ENCODE peak calls at places on chromosomes 4 and X, in five cellular contexts. K is adrenal gland, P is PC-3, N is heart right ventricle, H is GM23248. I is an unnamed sample.

GRCh38 chr4:153039542-153040185 is 103.5 kb downstream of the FHDC1 start:
- DNase-seq in K (no peak), H (no peak), P (no peak), N (no peak), I (no peak)

GRCh38 chr4:38856524-38857337 is at the start of gene TLR6:
- DNase-seq in P (peak), H (peak), N (peak), K (peak), I (peak)

GRCh38 chr4:43458293-43458692 is 565.8 kb downstream of the GRXCR1 start:
- DNase-seq in K (no peak), N (no peak), H (no peak), P (no peak), I (no peak)

GRCh38 chrX:25156323-25156722 is 140.6 kb upstream of the ARX start:
- DNase-seq in N (no peak), P (peak), K (no peak), H (no peak), I (no peak)

GRCh38 chr4:60683357-60683756 is 516.8 kb upstream of the ADGRL3 start:
- DNase-seq in K (no peak), N (no peak), P (peak), H (peak), I (no peak)

GRCh38 chr4:55398966-55399365 is 3.2 kb downstream of the TMEM165 start:
- DNase-seq in P (no peak), H (peak), N (no peak), K (no peak), I (no peak)

GRCh38 chr4:54390670-54391069 is 161.6 kb downstream of the PDGFRA start:
- DNase-seq in N (no peak), H (no peak), P (no peak), K (no peak), I (no peak)

GRCh38 chrX:140505421-140506337 is 810 bp upstream of the SOX3 start:
- DNase-seq in H (no peak), K (no peak), P (no peak), N (no peak), I (no peak)

GRCh38 chr4:123976285-123976684 is 579.7 kb downstream of the SPRY1 start:
- DNase-seq in K (peak), N (no peak), P (no peak), H (no peak), I (no peak)

GRCh38 chr4:183163135-183163534 is 64.1 kb downstream of the WWC2 start:
- DNase-seq in H (no peak), K (no peak), N (no peak), P (no peak), I (no peak)

GRCh38 chrX:21132686-21133393 is 241.4 kb upstream of the CNKSR2 start:
- DNase-seq in H (no peak), N (no peak), K (no peak), P (no peak), I (no peak)

GRCh38 chr4:153114771-153115321 is 89.4 kb upstream of the TRIM2 start:
- DNase-seq in P (peak), K (no peak), N (no peak), H (peak), I (no peak)

GRCh38 chr4:40969499-40969898 is 219.7 kb downstream of the NSUN7 start:
- DNase-seq in H (no peak), N (no peak), K (no peak), P (no peak), I (no peak)

GRCh38 chrX:10628906-10629305 is 8.5 kb upstream of the MID1 start:
- DNase-seq in H (no peak), K (no peak), N (no peak), P (peak), I (no peak)

GRCh38 chr4:185713272-185713671 is 98.7 kb downstream of the SORBS2 start:
- DNase-seq in K (no peak), P (no peak), N (no peak), H (no peak), I (no peak)

GRCh38 chr4:26737385-26737784 is 123.3 kb upstream of the STIM2 start:
- DNase-seq in K (no peak), H (no peak), N (no peak), P (no peak), I (no peak)

GRCh38 chr4:6352031-6352763 is 82.5 kb downstream of the WFS1 start:
- DNase-seq in K (no peak), N (no peak), P (no peak), H (no peak), I (no peak)

GRCh38 chrX:102950908-102951866 is 14.1 kb downstream of the RAB40AL start:
- DNase-seq in N (peak), K (peak), H (peak), P (peak), I (peak)

GRCh38 chr4:133694416-133694815 is 507.2 kb downstream of the PABPC4L start:
- DNase-seq in N (no peak), P (no peak), H (no peak), K (no peak), I (no peak)

GRCh38 chrX:150348365-150348764 is 14.8 kb upstream of the MAMLD1 start:
- DNase-seq in H (peak), P (peak), N (no peak), K (no peak), I (no peak)

GRCh38 chrX:74450803-74451449 is 29.6 kb downstream of the SLC16A2 start:
- DNase-seq in K (peak), H (peak), N (no peak), P (peak), I (no peak)

GRCh38 chr4:19403786-19404185 is 847.9 kb upstream of the SLIT2 start:
- DNase-seq in H (no peak), P (no peak), K (no peak), N (no peak), I (no peak)

GRCh38 chr4:81625422-81626417 is 154.0 kb upstream of the RASGEF1B start:
- DNase-seq in P (no peak), H (no peak), N (no peak), K (no peak), I (no peak)

GRCh38 chrX:148872153-148872540 is 371.7 kb downstream of the AFF2 start:
- DNase-seq in K (no peak), N (no peak), P (no peak), H (peak), I (no peak)

GRCh38 chr4:161252520-161253141 is 911.2 kb downstream of the FSTL5 start:
- DNase-seq in H (peak), N (no peak), P (peak), K (no peak), I (no peak)

GRCh38 chr4:40193018-40193571 is 3.7 kb upstream of the RHOH start:
- DNase-seq in P (no peak), N (no peak), K (no peak), H (no peak), I (peak)

GRCh38 chr4:77931452-77932135 is 69.0 kb downstream of the MRPL1 start:
- DNase-seq in N (no peak), P (peak), K (no peak), H (peak), I (no peak)

GRCh38 chr4:29278580-29278979 is 1441.6 kb upstream of the PCDH7 start:
- DNase-seq in H (peak), K (no peak), N (no peak), P (peak), I (no peak)

GRCh38 chr4:183503497-183504063 is 1.3 kb upstream of the ING2 start:
- DNase-seq in N (no peak), P (peak), H (no peak), K (no peak), I (no peak)

GRCh38 chr4:22385615-22386014 is 130.3 kb downstream of the ADGRA3 start:
- DNase-seq in H (peak), K (no peak), P (peak), N (no peak), I (no peak)

GRCh38 chr4:27916432-27917184 is 1056.0 kb downstream of the STIM2 start:
- DNase-seq in N (no peak), P (no peak), H (no peak), K (no peak), I (no peak)

GRCh38 chrX:33336783-33337182 is 125.4 kb upstream of the DMD start:
- DNase-seq in N (peak), K (peak), P (peak), H (peak), I (no peak)

GRCh38 chr4:1277667-1278335 is 11.9 kb upstream of the MAEA start:
- DNase-seq in H (peak), N (no peak), P (no peak), K (no peak), I (no peak)

GRCh38 chrX:840556-840955 is 210.0 kb downstream of the SHOX start:
- DNase-seq in K (no peak), P (no peak), H (no peak), N (no peak), I (no peak)

GRCh38 chr4:126899382-126899801 is 733.4 kb upstream of the INTU start:
- DNase-seq in H (peak), P (peak), K (peak), N (peak), I (no peak)

GRCh38 chr4:6876440-6876839 is 33.2 kb upstream of the TBC1D14 start:
- DNase-seq in K (no peak), N (no peak), P (no peak), H (peak), I (no peak)

GRCh38 chr4:71774136-71774535 is 9.7 kb downstream of the GC start:
- DNase-seq in K (no peak), N (no peak), H (no peak), P (no peak), I (no peak)
- H3K27ac ChIP-seq in K (no peak), N (no peak), H (no peak), P (no peak), I (no peak)

DNA sequence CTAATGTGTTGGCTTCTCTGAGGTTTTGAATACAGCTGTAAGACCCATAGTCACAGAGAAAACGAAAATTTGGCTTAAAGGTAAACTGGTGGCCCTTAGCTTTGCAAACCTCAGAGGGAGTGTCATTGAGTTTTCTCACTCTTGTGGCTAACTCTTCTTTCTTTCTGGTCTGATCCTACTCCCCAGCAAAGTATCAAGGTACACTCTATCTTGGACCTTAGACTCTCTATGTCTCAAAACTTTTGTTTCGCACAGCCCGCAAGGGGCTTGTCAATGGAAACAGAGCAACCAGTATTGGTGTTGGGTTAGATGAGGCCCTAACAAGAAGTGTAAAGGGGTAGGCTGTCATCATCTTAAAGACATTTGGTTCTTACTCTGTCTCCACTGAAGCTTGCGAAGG is 19.8 kb downstream of the APOO start:
- DNase-seq in P (no peak), N (no peak), K (no peak), H (no peak), I (no peak)
- H3K27ac ChIP-seq in P (no peak), N (no peak), K (no peak), H (no peak), I (no peak)

GRCh38 chr4:12674184-12674583 is 810.0 kb downstream of the RAB28 start:
- DNase-seq in P (no peak), H (no peak), K (no peak), N (no peak), I (no peak)

GRCh38 chr4:12679217-12679616 is 804.9 kb downstream of the RAB28 start:
- DNase-seq in N (no peak), P (peak), H (peak), K (no peak), I (no peak)
- H3K27ac ChIP-seq in N (no peak), P (no peak), H (no peak), K (no peak), I (no peak)

GRCh38 chr4:69818060-69818639 is 41.8 kb downstream of the SULT1E1 start:
- DNase-seq in N (no peak), P (no peak), H (no peak), K (no peak), I (no peak)

GRCh38 chr4:69823048-69823447 is 36.9 kb downstream of the SULT1E1 start:
- DNase-seq in P (no peak), K (no peak), H (no peak), N (no peak), I (no peak)

GRCh38 chr4:69828828-69829227 is 31.1 kb downstream of the SULT1E1 start:
- DNase-seq in K (no peak), N (no peak), H (no peak), P (no peak), I (no peak)

GRCh38 chr4:69822198-69822597 is 37.7 kb downstream of the SULT1E1 start:
- DNase-seq in N (no peak), P (no peak), K (no peak), H (no peak), I (no peak)

GRCh38 chr4:69823481-69824186 is 36.3 kb downstream of the SULT1E1 start:
- DNase-seq in P (peak), N (no peak), K (no peak), H (peak), I (peak)
- H3K27ac ChIP-seq in P (peak), N (no peak), K (no peak), H (no peak), I (peak)

GRCh38 chrX:120332394-120332793 is 21.1 kb upstream of the TMEM255A start:
- DNase-seq in H (no peak), P (no peak), N (no peak), K (no peak), I (no peak)
- H3K27ac ChIP-seq in H (no peak), P (no peak), N (no peak), K (no peak), I (no peak)

GRCh38 chr4:113628711-113629110 is 132.8 kb downstream of the CAMK2D start:
- DNase-seq in P (no peak), H (no peak), K (no peak), N (no peak), I (no peak)
- H3K27ac ChIP-seq in P (no peak), H (no peak), K (no peak), N (peak), I (no peak)

DNA sequence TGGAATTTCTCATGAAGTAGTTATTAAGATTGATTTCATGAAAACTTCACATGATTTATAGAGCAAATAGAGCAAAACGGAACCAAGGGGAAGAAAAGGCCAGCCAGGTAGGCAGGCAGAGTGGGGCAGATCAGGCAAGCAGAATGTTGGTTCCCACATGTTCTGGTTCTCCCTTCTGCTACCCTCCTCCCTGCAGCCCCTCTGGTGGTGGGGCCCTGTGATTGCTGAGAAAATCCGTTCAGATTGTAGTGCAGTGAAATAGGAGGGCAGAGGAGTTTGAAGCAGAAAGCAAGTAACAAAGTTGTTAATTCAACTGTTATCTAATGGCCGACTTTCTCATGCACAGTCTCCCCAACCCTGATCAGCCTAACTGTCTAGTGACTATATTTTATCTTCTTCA is 185.3 kb downstream of the MID1IP1 start:
- DNase-seq in H (no peak), P (no peak), K (no peak), N (no peak), I (no peak)
- H3K27ac ChIP-seq in H (no peak), P (peak), K (no peak), N (no peak), I (no peak)

DNA sequence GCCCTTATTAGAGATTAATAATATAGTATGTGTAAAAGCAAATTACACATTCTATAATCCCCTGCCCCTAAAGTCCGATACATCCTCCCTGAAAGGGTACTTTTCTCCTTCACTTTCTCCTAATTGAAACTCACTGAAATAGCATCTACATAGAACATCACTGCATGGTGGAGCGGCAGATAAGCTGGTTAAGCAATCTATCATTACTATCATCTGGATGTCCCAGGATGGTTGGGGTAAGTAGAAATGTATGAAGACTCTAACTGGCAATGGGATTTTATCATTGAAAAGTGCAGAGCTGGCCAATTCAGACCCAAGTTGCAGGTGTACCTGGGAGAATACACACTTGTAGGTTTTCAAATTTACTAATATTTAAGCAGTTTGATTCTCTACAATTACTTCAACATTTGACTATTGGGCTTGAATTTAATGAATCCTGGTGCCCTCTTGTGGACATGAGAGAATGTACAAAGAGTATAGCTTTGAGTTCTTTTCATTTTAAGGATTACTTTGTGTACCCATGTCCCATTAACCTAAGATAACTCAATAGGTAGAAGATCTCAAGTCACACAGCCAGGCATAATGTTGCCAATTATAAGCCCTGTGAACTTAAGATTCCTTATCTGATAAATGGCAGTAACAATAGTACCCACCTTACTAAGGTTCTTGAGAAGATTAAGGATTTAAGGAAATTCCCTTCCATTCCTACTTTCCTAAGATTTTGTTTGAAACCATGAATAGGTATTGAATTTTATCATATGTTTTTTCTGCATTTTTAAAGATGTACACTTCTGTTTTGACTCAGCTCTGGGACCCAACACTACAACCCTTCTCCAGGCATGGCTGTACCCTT is 69.8 kb downstream of the SHROOM3 start:
- DNase-seq in N (no peak), H (peak), P (peak), K (no peak), I (no peak)
- H3K27ac ChIP-seq in N (no peak), H (no peak), P (no peak), K (no peak), I (no peak)

I was measured in Peyer's patch.